ENCODE peak calls at places on chromosomes 12 and 14, in six cellular contexts. P, E, G, I, H and S are unnamed samples.

GRCh38 chr14:104827173-104828055 is 26.5 kb downstream of the ZBTB42 start:
- DNase-seq in I (peak), G (peak), P (peak), H (peak), E (no peak), S (no peak)

GRCh38 chr14:77616133-77616453 is 344 bp downstream of the SPTLC2 start:
- DNase-seq in H (no peak), G (no peak), I (no peak), E (no peak), P (no peak), S (no peak)

GRCh38 chr14:61178226-61179060 is 102.7 kb downstream of the TMEM30B start:
- DNase-seq in P (no peak), H (no peak), G (no peak), I (peak), E (no peak), S (peak)

GRCh38 chr12:56336361-56337167 is 2.1 kb upstream of the IL23A start:
- DNase-seq in H (no peak), I (no peak), G (no peak), P (no peak), E (no peak), S (no peak)

GRCh38 chr14:91177073-91177796 is 63.4 kb downstream of the DGLUCY start:
- DNase-seq in P (no peak), I (peak), E (no peak), G (no peak), H (peak), S (no peak)

GRCh38 chr12:87086118-87086891 is 830.1 kb upstream of the MGAT4C start:
- DNase-seq in G (no peak), E (no peak), P (no peak), H (no peak), I (peak), S (no peak)

GRCh38 chr12:113298861-113299545 is 35.9 kb downstream of the SLC8B1 start:
- DNase-seq in G (peak), H (peak), P (no peak), E (peak), I (no peak), S (no peak)

GRCh38 chr12:112944028-112944690 is 5.9 kb downstream of the OAS3 start:
- DNase-seq in E (no peak), G (no peak), H (no peak), I (no peak), P (no peak), S (no peak)

DNA sequence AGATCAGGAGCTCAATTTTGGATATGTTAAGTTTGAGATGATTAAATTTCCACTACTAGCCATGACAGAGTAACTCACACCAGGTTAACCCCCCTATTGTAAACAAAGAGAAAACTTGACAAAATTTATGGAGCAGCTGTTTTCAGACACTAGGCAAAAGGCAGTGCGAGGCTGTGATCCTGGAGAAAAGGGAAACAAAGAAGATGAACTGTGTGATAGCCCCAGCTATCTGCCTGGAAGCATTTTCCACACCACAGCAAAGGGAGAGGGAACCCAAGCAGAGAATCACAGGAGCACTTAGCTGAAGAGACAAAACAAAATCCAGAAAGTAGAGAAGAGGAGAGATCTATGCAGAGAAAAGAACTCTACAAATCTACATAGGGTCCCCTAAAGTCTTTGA is 145.0 kb downstream of the KIF21A start:
- DNase-seq in I (no peak), E (no peak), H (no peak), G (no peak), P (no peak), S (no peak)
- TF ChIP-seq CTCF in I (no peak), E (no peak), H (no peak), G (no peak), P (no peak), S (no peak)

DNA sequence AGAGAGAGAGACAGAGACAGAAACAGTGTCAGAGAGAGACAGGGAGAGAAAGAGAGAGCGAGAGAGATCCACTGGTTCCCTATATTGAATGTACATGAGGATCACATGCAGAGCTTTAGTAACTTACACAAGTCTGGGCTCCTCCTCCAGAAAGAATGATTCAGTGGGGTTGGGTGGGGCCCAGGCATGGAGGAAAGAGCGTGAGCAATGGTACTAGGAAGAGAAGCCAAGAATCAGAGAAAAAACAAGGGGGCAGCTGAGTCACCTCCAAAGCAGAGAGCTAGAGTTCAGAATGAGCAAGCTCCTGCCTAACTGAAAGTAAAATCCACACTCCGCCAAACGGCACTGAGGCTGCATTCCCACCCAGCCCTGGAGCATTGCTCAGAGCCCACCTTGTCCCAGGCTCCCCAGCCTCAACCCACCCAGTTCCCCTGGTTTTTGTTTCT is 670.1 kb upstream of the TBX3 start:
- DNase-seq in H (no peak), I (peak), P (peak), E (peak), G (peak), S (peak)
- H3K4me3 ChIP-seq in H (peak), I (peak), P (peak), E (peak), G (peak), S (peak)

GRCh38 chr12:57474430-57474829 is 5.2 kb downstream of the ARHGAP9 start:
- DNase-seq in I (no peak), G (no peak), H (peak), P (no peak), E (no peak), S (no peak)
- TF ChIP-seq CTCF in I (no peak), G (no peak), H (no peak), P (no peak), E (no peak), S (no peak)

DNA sequence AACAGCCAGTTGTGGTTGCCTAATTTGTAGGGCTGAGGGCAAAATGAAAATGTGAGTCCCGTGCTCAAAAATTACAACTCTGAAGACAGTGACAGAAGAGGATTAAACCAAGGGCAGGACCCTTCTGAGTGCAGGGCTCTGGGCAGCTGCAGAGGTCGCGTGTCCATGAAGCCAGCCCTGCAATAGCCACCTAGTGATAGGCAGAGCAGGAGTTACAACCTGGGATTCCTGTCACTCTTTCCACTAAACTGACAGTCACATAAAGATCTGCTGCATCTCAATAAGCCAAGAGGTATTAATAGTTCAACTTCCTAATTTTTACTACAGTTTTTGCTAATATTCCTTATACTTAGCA is 94.1 kb downstream of the SLC2A13 start:
- DNase-seq in G (no peak), H (no peak), I (no peak), E (no peak), P (no peak), S (no peak)
- H3K4me3 ChIP-seq in G (no peak), H (peak), I (no peak), E (peak), P (no peak), S (no peak)